ENCODE peak calls at places on chromosomes 13 and 19, in seven cellular contexts. U is stimulated activated CD8-positive, alpha-beta memory T cell treated with anti-CD3 and anti-CD28 coated beads, Interleukin-2, amount 100 ng/mL, for 1 hour; C is MV-4-11; Y is adipocyte; F is skeletal muscle cell; J is NCI-H1930; E is HFFc6. W is an unnamed sample.

GRCh38 chr13:37127706-37128241 is 22.3 kb upstream of the CSNK1A1L start:
- DNase-seq in U (no peak), C (no peak), Y (peak), F (peak), J (no peak), E (peak), W (no peak)

GRCh38 chr19:8397291-8397690 is 7.1 kb downstream of the RAB11B start:
- DNase-seq in U (no peak), C (no peak), Y (no peak), F (no peak), J (no peak), E (no peak), W (no peak)

GRCh38 chr19:35354898-35355297 is 3.4 kb upstream of the FFAR3 start:
- DNase-seq in U (no peak), C (no peak), Y (no peak), F (no peak), J (no peak), E (no peak), W (no peak)

GRCh38 chr19:41431426-41432386 is 4.5 kb upstream of the B3GNT8 start:
- DNase-seq in U (no peak), C (peak), Y (peak), F (no peak), J (no peak), E (peak), W (peak)

GRCh38 chr19:58518261-58519086 is 1.1 kb downstream of the ZBTB45 start:
- DNase-seq in U (no peak), C (peak), Y (peak), F (no peak), J (no peak), E (no peak), W (peak)

GRCh38 chr13:47826481-47826880 is 174.6 kb downstream of the SUCLA2 start:
- DNase-seq in U (no peak), C (no peak), Y (peak), F (no peak), J (no peak), E (no peak), W (no peak)

GRCh38 chr13:25301347-25302113 is at the start of gene NUP58:
- DNase-seq in U (peak), C (peak), Y (peak), F (peak), J (peak), E (peak), W (peak)

GRCh38 chr19:20471441-20471840 is 94.1 kb downstream of the ZNF737 start:
- DNase-seq in U (no peak), C (no peak), Y (no peak), F (no peak), J (no peak), E (no peak), W (no peak)

GRCh38 chr13:40026741-40027140 is 371.3 kb downstream of the COG6 start:
- DNase-seq in U (no peak), C (no peak), Y (no peak), F (no peak), J (no peak), E (no peak), W (no peak)

GRCh38 chr19:31378404-31378803 is 29.2 kb upstream of the TSHZ3 start:
- DNase-seq in U (no peak), C (peak), Y (peak), F (peak), J (no peak), E (peak), W (no peak)

GRCh38 chr19:4238831-4239230 is 8.0 kb upstream of the YJU2 start:
- DNase-seq in U (no peak), C (no peak), Y (no peak), F (no peak), J (no peak), E (no peak), W (no peak)

GRCh38 chr13:48985751-48986150 is 10.0 kb downstream of the FNDC3A start:
- DNase-seq in U (no peak), C (no peak), Y (no peak), F (no peak), J (no peak), E (no peak), W (no peak)

GRCh38 chr19:46481187-46481586 is 9.8 kb upstream of the PNMA8A start:
- DNase-seq in U (no peak), C (no peak), Y (peak), F (no peak), J (no peak), E (no peak), W (no peak)

GRCh38 chr13:24050292-24050711 is 110.2 kb upstream of the SPATA13 start:
- DNase-seq in U (no peak), C (no peak), Y (peak), F (no peak), J (no peak), E (peak), W (no peak)

GRCh38 chr19:15841875-15842569 is 26.6 kb upstream of the OR10H1 start:
- DNase-seq in U (no peak), C (no peak), Y (no peak), F (no peak), J (no peak), E (no peak), W (peak)

GRCh38 chr13:50309872-50310594 is 294.8 kb downstream of the KCNRG start:
- DNase-seq in U (no peak), C (no peak), Y (no peak), F (no peak), J (no peak), E (no peak), W (peak)

GRCh38 chr13:97223711-97224461 is 1.8 kb downstream of the MBNL2 start:
- DNase-seq in U (no peak), C (peak), Y (peak), F (peak), J (no peak), E (peak), W (peak)